ENCODE peak calls at places on chromosomes 4 and X, in six cellular contexts. J, U, A, D, V and G are unnamed samples.

GRCh38 chr4:145797278-145797677 is 117.3 kb downstream of the C4orf51 start:
- DNase-seq in U (no peak), V (no peak), D (no peak), A (no peak), J (no peak), G (no peak)

GRCh38 chr4:1590244-1590643 is 93.9 kb downstream of the FAM53A start:
- DNase-seq in A (peak), D (no peak), V (no peak), J (no peak), U (no peak), G (no peak)

GRCh38 chr4:106818764-106819163 is 217.3 kb downstream of the DKK2 start:
- DNase-seq in U (no peak), A (no peak), D (no peak), V (no peak), J (no peak), G (no peak)

GRCh38 chr4:140693577-140693976 is 62.6 kb downstream of the TBC1D9 start:
- DNase-seq in J (no peak), D (no peak), U (no peak), V (no peak), A (no peak), G (no peak)

GRCh38 chrX:136450050-136450830 is 37.5 kb upstream of the BRS3 start:
- DNase-seq in J (no peak), A (no peak), U (no peak), V (peak), D (no peak), G (no peak)

GRCh38 chr4:15653864-15654391 is 1.2 kb downstream of the FBXL5 start:
- DNase-seq in U (no peak), A (peak), V (no peak), J (no peak), D (peak), G (no peak)

GRCh38 chrX:47572773-47573333 is 9.4 kb upstream of the TIMP1 start:
- DNase-seq in D (no peak), U (no peak), J (no peak), V (no peak), A (no peak), G (no peak)

GRCh38 chr4:182307746-182308145 is 64.5 kb downstream of the TENM3 start:
- DNase-seq in A (no peak), U (no peak), D (peak), J (no peak), V (peak), G (no peak)

GRCh38 chr4:3856604-3857204 is 90.5 kb downstream of the ADRA2C start:
- DNase-seq in V (no peak), D (no peak), U (no peak), A (no peak), J (no peak), G (no peak)

GRCh38 chrX:28278236-28278635 is 297.0 kb upstream of the DCAF8L1 start:
- DNase-seq in U (no peak), A (no peak), D (no peak), J (no peak), V (no peak), G (no peak)

GRCh38 chrX:102345916-102346315 is 93.9 kb downstream of the NXF2B start:
- DNase-seq in U (no peak), J (no peak), V (no peak), D (no peak), A (peak), G (no peak)

GRCh38 chr4:145130788-145131398 is 32.8 kb downstream of the ABCE1 start:
- DNase-seq in J (no peak), D (no peak), A (no peak), V (no peak), U (no peak), G (no peak)